ENCODE peak calls at places on chromosomes 3 and 15, in five cellular contexts. R, Z, I, O and T are unnamed samples.
A peak's percentile ranks its signal among the peaks of the same experiment; 100 is the strongest.

GRCh38 chr3:195257454-195258448 is 13.2 kb downstream of the XXYLT1 start:
- DNase-seq in R (no peak), Z (no peak), I (no peak), O (no peak), T (no peak)

GRCh38 chr3:149933008-149933407 is 37.7 kb downstream of the PFN2 start:
- DNase-seq in R (no peak), Z (no peak), I (no peak), O (no peak), T (no peak)

GRCh38 chr3:8964436-8965370 is 1.4 kb upstream of the RAD18 start:
- DNase-seq in R (no peak), Z (no peak), I (peak; percentile 38), O (no peak), T (no peak)

GRCh38 chr3:16548721-16549120 is 35.2 kb upstream of the RFTN1 start:
- DNase-seq in R (no peak), Z (no peak), I (no peak), O (no peak), T (peak; percentile 20)

GRCh38 chr15:60681353-60681752 is 202.4 kb upstream of the ICE2 start:
- DNase-seq in R (no peak), Z (no peak), I (no peak), O (no peak), T (no peak)

GRCh38 chr15:101434032-101434920 is 55.2 kb downstream of the PCSK6 start:
- DNase-seq in R (no peak), Z (no peak), I (no peak), O (no peak), T (no peak)

GRCh38 chr3:43388188-43388587 is 101.8 kb downstream of the SNRK start:
- DNase-seq in R (no peak), Z (no peak), I (no peak), O (no peak), T (no peak)

GRCh38 chr15:34795267-34796081 is at the start of gene ACTC1:
- DNase-seq in R (peak; percentile 60), Z (peak; percentile 17), I (no peak), O (no peak), T (no peak)

GRCh38 chr3:121942116-121942786 is 48.0 kb downstream of the SLC15A2 start:
- DNase-seq in R (no peak), Z (no peak), I (no peak), O (no peak), T (no peak)

GRCh38 chr15:43249699-43250203 is 17.0 kb downstream of the TGM5 start:
- DNase-seq in R (no peak), Z (peak; percentile 49), I (peak; percentile 24), O (no peak), T (peak; percentile 11)